ENCODE peak calls at places on chromosomes 2 and 18, in five cellular contexts. X is K562, M is SK-N-SH, E is HepG2, V is GM12878. Z is an unnamed sample.

GRCh38 chr2:170509460-170510193 is 205.5 kb upstream of the SP5 start:
- DNase-seq in X (no peak), E (no peak), V (peak; percentile 27), M (no peak), Z (no peak)

GRCh38 chr2:98572676-98573075 is 35.6 kb downstream of the COA5 start:
- DNase-seq in X (no peak), V (no peak), M (no peak), E (no peak), Z (no peak)

GRCh38 chr2:215764441-215765048 is 248.8 kb downstream of the MREG start:
- DNase-seq in X (peak; percentile 11), M (no peak), E (no peak), V (no peak), Z (no peak)

GRCh38 chr2:216787851-216788250 is 72.0 kb downstream of the TNP1 start:
- DNase-seq in E (no peak), M (no peak), X (no peak), V (no peak), Z (no peak)

GRCh38 chr2:240916571-240917008 is 10.5 kb downstream of the CROCC2 start:
- DNase-seq in M (peak; percentile 88), V (no peak), E (no peak), X (peak; percentile 18), Z (no peak)

GRCh38 chr2:231041061-231041689 is 3.9 kb downstream of the C2orf72 start:
- DNase-seq in X (no peak), E (no peak), V (no peak), M (no peak), Z (no peak)

GRCh38 chr2:191622374-191623320 is 55.3 kb upstream of the NABP1 start:
- DNase-seq in X (no peak), M (no peak), E (no peak), V (no peak), Z (no peak)

GRCh38 chr2:227010433-227010832 is 153.6 kb downstream of the COL4A4 start:
- DNase-seq in V (no peak), X (no peak), E (no peak), M (no peak), Z (no peak)

GRCh38 chr18:9839211-9839610 is 46.6 kb upstream of the TXNDC2 start:
- DNase-seq in M (no peak), V (no peak), E (no peak), X (no peak), Z (no peak)

GRCh38 chr2:73075477-73076373 is 4.2 kb upstream of the SFXN5 start:
- DNase-seq in V (no peak), E (no peak), X (no peak), M (no peak), Z (no peak)

GRCh38 chr2:26018184-26018716 is 15.6 kb upstream of the RAB10 start:
- DNase-seq in X (peak; percentile 78), M (peak; percentile 52), E (peak; percentile 48), V (no peak), Z (peak; percentile 74)

GRCh38 chr2:108253106-108253505 is 13.3 kb downstream of the SULT1C3 start:
- DNase-seq in M (no peak), X (no peak), V (no peak), E (no peak), Z (no peak)

GRCh38 chr2:10452956-10453885 is 5.1 kb upstream of the ODC1 start:
- DNase-seq in M (peak; percentile 33), V (no peak), X (no peak), E (no peak), Z (no peak)

GRCh38 chr18:51128533-51128932 is 68.9 kb downstream of the MEX3C start:
- DNase-seq in X (no peak), V (no peak), E (no peak), M (no peak), Z (no peak)

GRCh38 chr2:189601043-189601442 is 20.5 kb upstream of the SLC40A1 start:
- DNase-seq in M (no peak), E (no peak), X (peak; percentile 14), V (no peak), Z (no peak)

GRCh38 chr2:109178974-109179373 is 50.0 kb downstream of the SH3RF3 start:
- DNase-seq in E (no peak), M (no peak), V (no peak), X (no peak), Z (no peak)

DNA sequence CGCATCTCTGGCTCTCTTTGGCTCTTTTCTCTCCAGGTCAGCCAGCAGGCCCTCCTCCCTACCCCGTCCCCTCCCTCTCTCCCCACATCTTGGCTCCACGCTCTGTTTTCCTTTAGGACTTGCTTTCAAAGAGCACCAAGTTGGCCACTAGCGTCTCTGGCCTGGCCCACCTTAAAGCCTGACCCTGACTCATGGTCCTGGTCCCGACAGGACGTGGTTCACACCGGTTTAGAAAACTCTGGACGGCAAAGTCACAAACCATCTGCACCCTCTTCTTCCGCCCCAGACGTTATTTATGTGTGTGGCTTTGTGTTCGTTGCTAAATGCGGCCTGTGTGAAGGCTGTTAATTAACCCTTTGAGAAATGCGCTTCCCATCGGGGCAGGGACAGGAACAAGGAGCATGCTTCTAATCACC is 169.0 kb upstream of the HAAO start:
- DNase-seq in M (no peak), X (no peak), V (no peak), E (no peak), Z (no peak)
- TF ChIP-seq SIN3A in M (no peak), X (no peak), V (no peak), E (no peak), Z (no peak)

GRCh38 chr2:127093648-127094210 is 13.2 kb downstream of the BIN1 start:
- DNase-seq in E (no peak), V (no peak), X (no peak), M (no peak), Z (no peak)

GRCh38 chr2:127095784-127096183 is 11.2 kb downstream of the BIN1 start:
- DNase-seq in E (no peak), V (no peak), X (no peak), M (no peak), Z (no peak)

GRCh38 chr2:127096280-127096679 is 10.7 kb downstream of the BIN1 start:
- DNase-seq in E (no peak), V (no peak), M (no peak), X (no peak), Z (no peak)

GRCh38 chr2:127094509-127095366 is 12.2 kb downstream of the BIN1 start:
- DNase-seq in X (peak; percentile 39), M (peak; percentile 56), V (no peak), E (no peak), Z (no peak)

DNA sequence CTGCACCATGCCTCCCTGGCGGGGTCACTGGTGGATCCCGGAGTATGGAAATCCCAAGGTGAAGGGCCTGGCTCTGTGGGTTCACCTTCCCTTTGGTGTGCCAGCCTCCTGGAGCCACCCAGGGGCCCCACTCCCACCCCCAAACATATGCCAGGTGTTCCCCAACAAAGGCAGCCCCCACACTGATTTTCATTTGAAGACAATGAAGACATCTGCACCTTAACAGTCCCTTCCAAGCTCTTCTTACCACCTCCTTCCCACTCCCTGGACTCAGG is 11.7 kb downstream of the BIN1 start:
- DNase-seq in V (no peak), M (no peak), X (no peak), E (no peak), Z (no peak)
- H4K20me1 ChIP-seq in V (no peaks in the 10 kb centered on the region), M (peaks cover 16% of the 10 kb centered on the region), X (peaks cover 3% of the 10 kb centered on the region), E (no peaks in the 10 kb centered on the region), Z (no peaks in the 10 kb centered on the region)

GRCh38 chr2:84700006-84700405 is 180.9 kb downstream of the TRABD2A start:
- DNase-seq in V (no peak), E (no peak), X (no peak), M (no peak), Z (no peak)

GRCh38 chr2:84703831-84704230 is 177.1 kb downstream of the TRABD2A start:
- DNase-seq in E (no peak), M (no peak), X (no peak), V (no peak), Z (no peak)

GRCh38 chr2:84704505-84705244 is 176.2 kb downstream of the TRABD2A start:
- DNase-seq in V (no peak), X (no peak), M (no peak), E (no peak), Z (no peak)

GRCh38 chr2:84702941-84703340 is 177.9 kb downstream of the TRABD2A start:
- DNase-seq in M (no peak), V (no peak), E (no peak), X (no peak), Z (no peak)

DNA sequence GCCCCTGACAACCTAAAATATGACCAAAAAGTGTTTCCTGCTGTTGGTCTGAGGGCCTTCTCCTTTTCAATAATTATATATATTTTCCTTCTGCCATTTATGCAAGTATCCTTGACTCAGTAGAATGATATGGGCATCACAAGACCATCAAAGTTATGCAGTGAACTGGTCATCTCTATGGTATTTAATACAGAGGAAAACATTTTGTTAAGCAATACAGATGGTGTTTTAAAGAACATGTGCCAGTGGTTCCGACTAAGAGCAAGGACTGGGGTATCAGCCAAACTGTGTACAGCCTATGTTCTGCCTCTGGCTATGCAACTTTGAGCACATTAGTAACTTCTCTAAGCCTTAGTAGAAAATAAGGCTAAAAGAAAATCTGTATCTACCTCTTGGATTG is 179.0 kb downstream of the TRABD2A start:
- DNase-seq in V (no peak), X (no peak), E (no peak), M (no peak), Z (no peak)
- TF ChIP-seq REST in V (no peak), X (no peak), E (no peak), M (no peak), Z (no peak)

GRCh38 chr2:228318218-228318617 is 136.7 kb upstream of the SPHKAP start:
- DNase-seq in X (no peak), V (no peak), E (peak; percentile 12), M (peak; percentile 5), Z (peak; percentile 27)
- TF ChIP-seq SIN3A in X (no peak), V (no peak), E (no peak), M (no peak), Z (no peak)

GRCh38 chr2:38586926-38587325 is 15.8 kb downstream of the HNRNPLL start:
- DNase-seq in E (no peak), M (no peak), V (no peak), X (no peak), Z (no peak)
- H4K20me1 ChIP-seq in E (peaks cover 40% of the 10 kb centered on the region), M (peaks cover 69% of the 10 kb centered on the region), V (no peaks in the 10 kb centered on the region), X (no peaks in the 10 kb centered on the region), Z (no peaks in the 10 kb centered on the region)

GRCh38 chr2:148533685-148534084 is 110.9 kb upstream of the EPC2 start:
- DNase-seq in M (no peak), X (no peak), E (no peak), V (no peak), Z (no peak)

GRCh38 chr2:148531175-148532048 is 113.1 kb upstream of the EPC2 start:
- DNase-seq in V (no peak), M (no peak), X (no peak), E (no peak), Z (no peak)

GRCh38 chr2:148533004-148533403 is 111.5 kb upstream of the EPC2 start:
- DNase-seq in X (no peak), V (no peak), M (no peak), E (no peak), Z (no peak)

GRCh38 chr2:148530350-148530749 is 114.2 kb upstream of the EPC2 start:
- DNase-seq in M (no peak), V (no peak), E (peak; percentile 18), X (no peak), Z (no peak)

GRCh38 chr2:148532049-148532428 is 112.5 kb upstream of the EPC2 start:
- DNase-seq in E (no peak), V (no peak), M (no peak), X (no peak), Z (no peak)
- TF ChIP-seq REST in E (no peak), V (no peak), M (no peak), X (no peak), Z (no peak)

Z was measured in HCT116.